ENCODE peak calls at places on chromosomes 3 and 15, in eight cellular contexts. W is endothelial cell, M is SK-MEL-5, Y is HFFc6, G is A673, R is HCEC 1CT, N is posterior vena cava, F is activated T-cell treated with anti-CD3 and anti-CD28 coated beads for 1 hour. S is an unnamed sample.

GRCh38 chr3:160810360-160810759 is 54.3 kb downstream of the PPM1L start:
- DNase-seq in W (no peak), M (no peak), Y (no peak), G (no peak), R (no peak), N (no peak), F (no peak), S (no peak)

GRCh38 chr15:25268166-25268565 is 170.7 kb downstream of the UBE3A start:
- DNase-seq in W (no peak), M (peak; percentile 46), Y (no peak), G (no peak), R (no peak), N (no peak), F (no peak), S (no peak)

GRCh38 chr15:99181544-99181943 is 67.8 kb downstream of the TTC23 start:
- DNase-seq in W (no peak), M (peak; percentile 82), Y (no peak), G (peak; percentile 50), R (no peak), N (peak; percentile 89), F (no peak), S (no peak)

GRCh38 chr3:73592154-73592877 is 32.4 kb downstream of the PDZRN3 start:
- DNase-seq in W (no peak), M (no peak), Y (no peak), G (no peak), R (no peak), N (no peak), F (no peak), S (no peak)

GRCh38 chr15:89359471-89360293 is 25.1 kb upstream of the POLG start:
- DNase-seq in W (no peak), M (no peak), Y (no peak), G (no peak), R (no peak), N (no peak), F (no peak), S (no peak)

GRCh38 chr15:65638681-65639089 is 16.9 kb downstream of the SLC24A1 start:
- DNase-seq in W (peak; percentile 35), M (peak; percentile 87), Y (peak; percentile 69), G (peak; percentile 89), R (peak; percentile 68), N (no peak), F (no peak), S (no peak)

GRCh38 chr3:104190681-104191080 is 1176.0 kb upstream of the ALCAM start:
- DNase-seq in W (no peak), M (no peak), Y (no peak), G (peak; percentile 86), R (peak; percentile 9), N (no peak), F (no peak), S (no peak)

GRCh38 chr3:85576091-85576690 is 617.4 kb downstream of the CADM2 start:
- DNase-seq in W (peak; percentile 67), M (peak; percentile 67), Y (peak; percentile 26), G (peak; percentile 79), R (peak; percentile 17), N (no peak), F (no peak), S (no peak)

GRCh38 chr3:89227634-89228033 is 120.2 kb downstream of the EPHA3 start:
- DNase-seq in W (no peak), M (no peak), Y (no peak), G (no peak), R (peak; percentile 59), N (no peak), F (no peak), S (no peak)

GRCh38 chr15:88529021-88529630 is 17.4 kb downstream of the DET1 start:
- DNase-seq in W (no peak), M (no peak), Y (peak; percentile 22), G (no peak), R (peak; percentile 38), N (no peak), F (no peak), S (no peak)

GRCh38 chr15:74383695-74384565 is 16.5 kb upstream of the CYP11A1 start:
- DNase-seq in W (no peak), M (no peak), Y (peak; percentile 40), G (no peak), R (peak; percentile 25), N (no peak), F (peak; percentile 22), S (no peak)

GRCh38 chr3:176147251-176147650 is 1050.0 kb downstream of the TBL1XR1 start:
- DNase-seq in W (no peak), M (peak; percentile 45), Y (no peak), G (no peak), R (no peak), N (no peak), F (no peak), S (peak; percentile 79)

GRCh38 chr3:73070675-73071575 is 9.5 kb downstream of the EBLN2 start:
- DNase-seq in W (no peak), M (no peak), Y (no peak), G (no peak), R (no peak), N (no peak), F (no peak), S (no peak)

GRCh38 chr15:35437157-35437556 is 108.8 kb downstream of the DPH6 start:
- DNase-seq in W (no peak), M (peak; percentile 56), Y (peak; percentile 35), G (peak; percentile 16), R (peak; percentile 46), N (no peak), F (no peak), S (no peak)

GRCh38 chr3:178625053-178625600 is 88.9 kb downstream of the KCNMB2 start:
- DNase-seq in W (no peak), M (no peak), Y (no peak), G (no peak), R (no peak), N (peak; percentile 64), F (no peak), S (no peak)

GRCh38 chr3:178804606-178805005 is 267.0 kb downstream of the ZMAT3 start:
- DNase-seq in W (no peak), M (no peak), Y (no peak), G (no peak), R (no peak), N (no peak), F (no peak), S (no peak)

GRCh38 chr15:80169768-80170357 is 17.1 kb downstream of the FAH start:
- DNase-seq in W (no peak), M (no peak), Y (no peak), G (no peak), R (no peak), N (no peak), F (no peak), S (no peak)

GRCh38 chr15:57772223-57772957 is 65.9 kb downstream of the POLR2M start:
- DNase-seq in W (no peak), M (peak; percentile 12), Y (peak; percentile 41), G (peak; percentile 62), R (peak; percentile 49), N (no peak), F (no peak), S (no peak)

GRCh38 chr15:98347001-98347400 is 301.3 kb upstream of the IGF1R start:
- DNase-seq in W (no peak), M (no peak), Y (no peak), G (no peak), R (no peak), N (peak; percentile 82), F (no peak), S (no peak)

GRCh38 chr3:123792473-123793201 is 91.5 kb downstream of the MYLK start:
- DNase-seq in W (no peak), M (no peak), Y (peak; percentile 73), G (no peak), R (no peak), N (no peak), F (no peak), S (no peak)

GRCh38 chr3:128491900-128492352 is 1.1 kb downstream of the GATA2 start:
- DNase-seq in W (no peak), M (no peak), Y (no peak), G (peak; percentile 16), R (no peak), N (peak; percentile 73), F (no peak), S (no peak)

GRCh38 chr3:130626021-130626420 is 109.0 kb downstream of the COL6A6 start:
- DNase-seq in W (no peak), M (no peak), Y (peak; percentile 47), G (peak; percentile 16), R (peak; percentile 27), N (no peak), F (no peak), S (no peak)

GRCh38 chr3:186895406-186895805 is 34.9 kb upstream of the ST6GAL1 start:
- DNase-seq in W (no peak), M (no peak), Y (no peak), G (no peak), R (no peak), N (no peak), F (no peak), S (no peak)

GRCh38 chr3:193771011-193771697 is 178.1 kb downstream of the OPA1 start:
- DNase-seq in W (no peak), M (no peak), Y (no peak), G (no peak), R (no peak), N (no peak), F (no peak), S (peak; percentile 83)

GRCh38 chr3:197417896-197418618 is 119.6 kb upstream of the DLG1 start:
- DNase-seq in W (no peak), M (no peak), Y (no peak), G (no peak), R (no peak), N (no peak), F (no peak), S (no peak)

GRCh38 chr3:17800232-17800631 is 57.8 kb upstream of the TBC1D5 start:
- DNase-seq in W (no peak), M (no peak), Y (peak; percentile 25), G (no peak), R (no peak), N (no peak), F (no peak), S (no peak)

S was measured in NCI-H510A.